ENCODE peak calls at places on chromosomes 13 and 19, in five cellular contexts. P is suprapubic skin; C is CD4-positive, alpha-beta T cell; Z is heart right ventricle; X is RWPE1. I is an unnamed sample.

GRCh38 chr13:28655566-28655965 is 3.4 kb upstream of the POMP start:
- DNase-seq in P (no peak), C (no peak), Z (no peak), X (no peak), I (no peak)

GRCh38 chr19:23804676-23805075 is 46.0 kb upstream of the ZNF681 start:
- DNase-seq in P (no peak), C (no peak), Z (no peak), X (no peak), I (no peak)

GRCh38 chr13:53198017-53198416 is 169.4 kb downstream of the OLFM4 start:
- DNase-seq in P (no peak), C (no peak), Z (no peak), X (no peak), I (no peak)

GRCh38 chr19:18867199-18867598 is 28.8 kb downstream of the CERS1 start:
- DNase-seq in P (no peak), C (no peak), Z (no peak), X (no peak), I (no peak)

GRCh38 chr13:29911781-29912478 is 61.5 kb upstream of the UBL3 start:
- DNase-seq in P (no peak), C (no peak), Z (no peak), X (no peak), I (no peak)

GRCh38 chr19:35178701-35179100 is 24.2 kb downstream of the FXYD5 start:
- DNase-seq in P (no peak), C (no peak), Z (no peak), X (no peak), I (no peak)

GRCh38 chr19:38317104-38317612 is 1.4 kb upstream of the YIF1B start:
- DNase-seq in P (no peak), C (no peak), Z (no peak), X (no peak), I (peak)

GRCh38 chr13:69107436-69107835 is 1000.2 kb upstream of the ATXN8OS start:
- DNase-seq in P (no peak), C (no peak), Z (no peak), X (no peak), I (no peak)

DNA sequence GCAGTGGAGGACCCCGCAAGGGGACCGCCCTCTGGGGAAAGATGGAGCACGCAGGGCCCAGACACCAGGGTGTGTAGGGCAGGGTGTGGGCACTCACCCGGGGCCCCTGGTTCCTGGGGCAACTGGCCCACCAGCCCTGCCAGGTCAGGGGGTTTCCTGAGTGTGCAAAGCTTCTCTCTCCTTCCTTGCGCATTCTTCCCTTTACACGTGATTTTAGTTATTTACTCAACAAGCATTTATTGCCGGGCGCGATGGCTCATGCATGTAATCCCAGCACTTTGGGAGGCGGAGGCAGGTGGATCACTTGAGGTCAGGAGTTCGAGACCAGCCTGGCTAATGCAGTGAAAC is 20.5 kb downstream of the PRR36 start:
- DNase-seq in P (no peak), C (no peak), Z (no peak), X (no peak), I (no peak)
- H3K27ac ChIP-seq in P (no peak), C (no peak), Z (no peak), X (no peak), I (peak)

GRCh38 chr19:2533072-2533425 is 57.1 kb downstream of the GADD45B start:
- DNase-seq in P (no peak), C (no peak), Z (no peak), X (no peak), I (no peak)
- H3K27ac ChIP-seq in P (no peak), C (no peak), Z (no peak), X (no peak), I (no peak)

GRCh38 chr19:49104229-49104864 is 9.8 kb upstream of the LIN7B start:
- DNase-seq in P (no peak), C (no peak), Z (no peak), X (no peak), I (no peak)
- H3K27ac ChIP-seq in P (no peak), C (no peak), Z (no peak), X (peak), I (no peak)

DNA sequence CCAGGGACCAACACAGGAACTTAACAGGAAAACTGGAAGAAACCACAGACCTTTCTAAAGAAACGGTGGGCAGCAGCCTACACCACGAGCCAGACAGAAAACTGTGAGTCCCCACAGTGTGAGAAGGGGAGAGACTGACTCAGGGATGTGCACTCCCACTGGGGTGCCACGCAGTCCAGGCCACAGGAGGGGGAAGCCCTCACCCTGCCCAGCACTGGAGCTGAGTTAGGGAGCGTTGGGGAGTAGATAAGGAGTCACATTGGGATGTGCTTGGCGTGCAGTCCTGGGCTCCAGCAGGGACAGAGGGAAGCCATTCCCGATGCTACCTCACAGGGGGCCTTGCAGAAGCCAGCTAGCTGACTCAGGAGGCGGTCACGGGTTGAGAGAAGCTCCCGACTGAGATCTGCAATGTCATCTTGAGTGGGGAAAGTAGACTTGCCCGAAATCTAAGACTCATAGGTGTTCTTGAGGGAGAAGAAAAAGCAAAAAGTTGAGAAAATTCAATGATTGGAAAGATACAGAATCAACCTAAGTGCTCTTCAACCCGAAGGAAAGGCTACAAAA is 17.3 kb downstream of the SIGLEC8 start:
- DNase-seq in P (no peak), C (no peak), Z (no peak), X (no peak), I (no peak)
- H3K27ac ChIP-seq in P (no peak), C (no peak), Z (peak), X (no peak), I (peak)

GRCh38 chr19:39936622-39937021 is 2.2 kb upstream of the FCGBP start:
- DNase-seq in P (no peak), C (no peak), Z (no peak), X (no peak), I (no peak)

GRCh38 chr19:39935262-39935661 is 828 bp upstream of the FCGBP start:
- DNase-seq in P (no peak), C (no peak), Z (no peak), X (no peak), I (no peak)

GRCh38 chr19:39936020-39936419 is 1.6 kb upstream of the FCGBP start:
- DNase-seq in P (no peak), C (no peak), Z (no peak), X (no peak), I (no peak)

GRCh38 chr19:39937094-39937493 is 2.7 kb upstream of the FCGBP start:
- DNase-seq in P (no peak), C (no peak), Z (no peak), X (no peak), I (no peak)

GRCh38 chr19:39937792-39938191 is 3.4 kb upstream of the FCGBP start:
- DNase-seq in P (no peak), C (no peak), Z (no peak), X (no peak), I (no peak)
- H3K27ac ChIP-seq in P (no peak), C (no peak), Z (no peak), X (no peak), I (no peak)

GRCh38 chr13:19764237-19764636 is 18.5 kb downstream of the PSPC1 start:
- DNase-seq in P (no peak), C (no peak), Z (no peak), X (no peak), I (no peak)

GRCh38 chr13:19766637-19767036 is 16.1 kb downstream of the PSPC1 start:
- DNase-seq in P (no peak), C (no peak), Z (no peak), X (no peak), I (no peak)

GRCh38 chr13:19767966-19768365 is 14.8 kb downstream of the PSPC1 start:
- DNase-seq in P (no peak), C (no peak), Z (no peak), X (no peak), I (no peak)

GRCh38 chr13:19772306-19772705 is 10.4 kb downstream of the PSPC1 start:
- DNase-seq in P (no peak), C (no peak), Z (no peak), X (no peak), I (no peak)

DNA sequence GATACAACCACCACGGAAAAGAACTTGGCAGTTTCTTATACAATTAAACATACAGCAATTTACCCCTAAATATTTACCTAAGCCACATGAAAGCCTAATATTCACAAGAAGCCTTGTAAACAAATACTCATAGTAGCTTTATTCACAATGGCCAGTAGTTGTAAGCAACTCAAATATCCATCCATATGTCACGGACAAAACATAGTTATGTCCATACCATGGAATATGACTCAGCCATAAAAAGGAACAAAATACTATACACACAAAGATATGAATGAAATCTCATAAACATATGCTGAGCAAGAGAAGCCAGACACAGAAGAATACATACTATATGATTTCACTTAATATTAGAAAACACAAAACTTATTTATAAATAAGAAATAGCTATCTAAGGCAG is 12.9 kb downstream of the PSPC1 start:
- DNase-seq in P (no peak), C (no peak), Z (no peak), X (no peak), I (no peak)
- H3K27ac ChIP-seq in P (no peak), C (no peak), Z (no peak), X (no peak), I (no peak)

GRCh38 chr13:25978961-25979360 is 72.9 kb downstream of the SHISA2 start:
- DNase-seq in P (no peak), C (no peak), Z (no peak), X (no peak), I (no peak)

GRCh38 chr13:25977671-25978070 is 74.1 kb downstream of the SHISA2 start:
- DNase-seq in P (no peak), C (no peak), Z (no peak), X (no peak), I (no peak)

GRCh38 chr13:25980255-25980654 is 71.6 kb downstream of the SHISA2 start:
- DNase-seq in P (no peak), C (no peak), Z (no peak), X (no peak), I (no peak)

GRCh38 chr13:25973576-25973975 is 78.2 kb downstream of the SHISA2 start:
- DNase-seq in P (no peak), C (peak), Z (no peak), X (no peak), I (no peak)

DNA sequence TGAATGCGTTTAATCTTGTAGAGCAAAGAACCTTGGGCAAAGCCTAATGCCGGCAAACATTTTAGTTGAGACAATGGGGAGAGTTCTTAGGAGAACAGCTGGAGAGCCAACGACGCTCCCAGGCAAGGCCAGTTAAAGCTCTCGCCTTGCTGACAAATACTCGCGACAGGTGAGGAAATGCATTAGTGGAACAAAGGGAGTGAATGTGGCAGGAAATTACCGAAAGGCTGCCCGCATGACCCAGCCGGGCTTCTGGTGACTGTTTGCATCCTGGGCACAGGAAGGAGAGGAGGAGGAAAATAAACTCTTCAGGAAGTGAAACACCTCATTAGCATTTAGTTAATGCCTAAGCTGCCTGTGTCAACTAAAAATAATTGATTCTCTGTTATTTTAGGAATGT is 74.6 kb downstream of the SHISA2 start:
- DNase-seq in P (no peak), C (no peak), Z (no peak), X (no peak), I (no peak)
- H3K27ac ChIP-seq in P (no peak), C (no peak), Z (no peak), X (no peak), I (no peak)

GRCh38 chr19:48365602-48366001 is 1.4 kb downstream of the SYNGR4 start:
- DNase-seq in P (no peak), C (no peak), Z (no peak), X (no peak), I (no peak)

GRCh38 chr19:48362716-48363499 is 832 bp downstream of the TMEM143 start:
- DNase-seq in P (peak), C (peak), Z (peak), X (peak), I (peak)

GRCh38 chr19:48363500-48363809 is 285 bp downstream of the TMEM143 start:
- DNase-seq in P (peak), C (peak), Z (no peak), X (no peak), I (peak)

GRCh38 chr19:48364564-48365363 is 597 bp downstream of the SYNGR4 start:
- DNase-seq in P (peak), C (no peak), Z (no peak), X (no peak), I (no peak)

DNA sequence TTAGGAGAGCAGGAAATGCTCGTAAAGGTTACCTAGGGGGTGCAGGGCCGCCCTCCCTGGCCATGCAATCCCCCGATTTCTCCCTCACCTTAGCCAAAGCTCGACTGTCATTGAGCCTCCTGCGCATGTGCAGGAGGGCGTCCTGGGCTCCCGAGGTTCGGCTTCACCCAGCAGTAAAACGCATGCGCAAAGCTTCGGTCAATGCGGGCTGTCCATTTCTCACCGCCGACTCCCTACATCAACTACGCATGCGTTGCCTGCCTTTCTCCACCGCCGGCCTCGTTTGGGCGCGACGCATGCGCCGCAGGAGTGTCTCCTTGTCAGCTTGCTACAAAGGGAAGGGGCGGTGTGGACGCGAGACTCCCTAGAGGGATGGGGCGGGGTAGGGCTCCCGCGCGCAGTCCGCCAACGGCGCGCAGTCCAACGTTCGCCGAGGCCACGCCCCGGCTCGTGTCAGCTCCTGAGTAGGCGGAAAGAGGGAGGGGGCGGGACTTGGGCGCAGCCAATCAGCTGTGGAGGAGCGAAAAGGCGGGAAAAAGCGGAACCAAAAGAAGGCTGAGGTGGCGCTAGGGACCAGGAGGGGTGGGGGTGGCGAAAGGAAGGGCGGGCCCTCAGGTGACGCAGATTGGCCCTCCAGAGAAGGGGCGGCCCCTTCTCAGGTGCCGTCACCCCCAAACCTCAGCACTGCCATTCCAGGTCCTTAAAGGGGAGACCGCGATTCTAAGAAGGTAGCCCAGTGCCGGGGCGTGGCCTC is at the start of the genes SYNGR4 and TMEM143:
- DNase-seq in P (peak), C (peak), Z (peak), X (peak), I (peak)
- H3K27ac ChIP-seq in P (peak), C (peak), Z (peak), X (peak), I (peak)

GRCh38 chr19:46717716-46718143 is 816 bp upstream of the PRKD2 start:
- DNase-seq in P (no peak), C (no peak), Z (no peak), X (no peak), I (no peak)
- H3K27ac ChIP-seq in P (peak), C (peak), Z (peak), X (peak), I (peak)

GRCh38 chr13:109416001-109416400 is 370.4 kb downstream of the IRS2 start:
- DNase-seq in P (no peak), C (no peak), Z (no peak), X (no peak), I (no peak)

GRCh38 chr13:109412232-109412935 is 374.0 kb downstream of the IRS2 start:
- DNase-seq in P (no peak), C (no peak), Z (peak), X (peak), I (peak)

GRCh38 chr13:109410868-109411267 is 375.5 kb downstream of the IRS2 start:
- DNase-seq in P (no peak), C (no peak), Z (no peak), X (no peak), I (no peak)

GRCh38 chr13:109419896-109420295 is 366.5 kb downstream of the IRS2 start:
- DNase-seq in P (no peak), C (no peak), Z (no peak), X (peak), I (no peak)

DNA sequence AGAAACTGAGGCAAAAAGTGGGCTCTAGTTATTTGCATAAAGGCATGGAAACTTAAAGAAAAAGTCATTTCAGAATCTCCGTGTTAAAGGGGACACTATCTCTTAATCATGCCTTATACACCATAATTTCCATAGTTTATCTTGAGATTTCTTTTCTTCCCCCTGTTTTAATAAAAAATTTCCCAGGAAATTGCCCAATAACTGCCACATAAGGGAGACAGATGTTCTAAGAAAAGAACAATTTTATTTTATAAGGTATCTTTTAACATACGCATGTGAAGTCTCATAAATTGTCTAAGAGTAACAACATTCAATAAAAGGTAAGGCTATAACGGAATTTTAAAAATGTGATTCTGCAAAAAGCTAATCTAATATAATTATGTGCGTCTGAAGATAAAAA is 371.3 kb downstream of the IRS2 start:
- DNase-seq in P (no peak), C (no peak), Z (no peak), X (no peak), I (no peak)
- H3K27ac ChIP-seq in P (no peak), C (no peak), Z (no peak), X (no peak), I (no peak)

I was measured in substantia nigra.